ENCODE peak calls at places on chromosomes 13 and 19, in five cellular contexts. One of them, this sample, is unnamed.

GRCh38 chr19:14556662-14557188 is 15.1 kb downstream of the NDUFB7 start:
- DNase-seq in foreskin fibroblast: peak
- DNase-seq in fibroblast of mammary gland: peak
- DNase-seq in pancreas: peak
- DNase-seq in lower leg skin: no peak
- DNase-seq in this sample: peak

GRCh38 chr19:18846862-18847515 is 15.2 kb downstream of the UPF1 start:
- DNase-seq in foreskin fibroblast: peak
- DNase-seq in fibroblast of mammary gland: peak
- DNase-seq in pancreas: peak
- DNase-seq in lower leg skin: peak
- DNase-seq in this sample: peak

GRCh38 chr13:48790996-48791395 is 137.3 kb downstream of the CYSLTR2 start:
- DNase-seq in foreskin fibroblast: no peak
- DNase-seq in fibroblast of mammary gland: no peak
- DNase-seq in pancreas: no peak
- DNase-seq in lower leg skin: no peak
- DNase-seq in this sample: no peak

GRCh38 chr13:93984876-93985275 is 494.6 kb downstream of the DCT start:
- DNase-seq in foreskin fibroblast: no peak
- DNase-seq in fibroblast of mammary gland: no peak
- DNase-seq in pancreas: no peak
- DNase-seq in lower leg skin: no peak
- DNase-seq in this sample: no peak

GRCh38 chr13:99265823-99266426 is 7.7 kb upstream of the GPR18 start:
- DNase-seq in foreskin fibroblast: peak
- DNase-seq in fibroblast of mammary gland: peak
- DNase-seq in pancreas: no peak
- DNase-seq in lower leg skin: no peak
- DNase-seq in this sample: peak

GRCh38 chr13:24511824-24512207 is 762 bp downstream of the PARP4 start:
- DNase-seq in foreskin fibroblast: no peak
- DNase-seq in fibroblast of mammary gland: no peak
- DNase-seq in pancreas: no peak
- DNase-seq in lower leg skin: peak
- DNase-seq in this sample: no peak

GRCh38 chr13:83221256-83221655 is 661.0 kb downstream of the SLITRK1 start:
- DNase-seq in foreskin fibroblast: peak
- DNase-seq in fibroblast of mammary gland: peak
- DNase-seq in pancreas: no peak
- DNase-seq in lower leg skin: no peak
- DNase-seq in this sample: peak

GRCh38 chr13:36086117-36086516 is 45.1 kb downstream of the DCLK1 start:
- DNase-seq in foreskin fibroblast: no peak
- DNase-seq in fibroblast of mammary gland: no peak
- DNase-seq in pancreas: no peak
- DNase-seq in lower leg skin: no peak
- DNase-seq in this sample: no peak

GRCh38 chr13:27774651-27775050 is 17.6 kb upstream of the GSX1 start:
- DNase-seq in foreskin fibroblast: no peak
- DNase-seq in fibroblast of mammary gland: no peak
- DNase-seq in pancreas: no peak
- DNase-seq in lower leg skin: no peak
- DNase-seq in this sample: no peak

GRCh38 chr19:397941-398706 is 10.8 kb downstream of the C2CD4C start:
- DNase-seq in foreskin fibroblast: no peak
- DNase-seq in fibroblast of mammary gland: no peak
- DNase-seq in pancreas: peak
- DNase-seq in lower leg skin: no peak
- DNase-seq in this sample: no peak

GRCh38 chr19:39795001-39795400 is 16.3 kb downstream of the LEUTX start:
- DNase-seq in foreskin fibroblast: no peak
- DNase-seq in fibroblast of mammary gland: no peak
- DNase-seq in pancreas: no peak
- DNase-seq in lower leg skin: no peak
- DNase-seq in this sample: no peak

GRCh38 chr13:113926951-113927660 is 46.8 kb downstream of the C13orf46 start:
- DNase-seq in foreskin fibroblast: peak
- DNase-seq in fibroblast of mammary gland: no peak
- DNase-seq in pancreas: peak
- DNase-seq in lower leg skin: no peak
- DNase-seq in this sample: no peak

GRCh38 chr13:100506600-100507422 is 81.8 kb downstream of the GGACT start:
- DNase-seq in foreskin fibroblast: peak
- DNase-seq in fibroblast of mammary gland: peak
- DNase-seq in pancreas: no peak
- DNase-seq in lower leg skin: no peak
- DNase-seq in this sample: no peak

GRCh38 chr13:26867451-26868067 is 107.0 kb upstream of the GPR12 start:
- DNase-seq in foreskin fibroblast: peak
- DNase-seq in fibroblast of mammary gland: peak
- DNase-seq in pancreas: peak
- DNase-seq in lower leg skin: no peak
- DNase-seq in this sample: peak

GRCh38 chr13:81446441-81446840 is 1105.5 kb upstream of the SPRY2 start:
- DNase-seq in foreskin fibroblast: no peak
- DNase-seq in fibroblast of mammary gland: no peak
- DNase-seq in pancreas: no peak
- DNase-seq in lower leg skin: no peak
- DNase-seq in this sample: peak

GRCh38 chr13:27967736-27968315 is 1.3 kb downstream of the CDX2 start:
- DNase-seq in foreskin fibroblast: no peak
- DNase-seq in fibroblast of mammary gland: no peak
- DNase-seq in pancreas: peak
- DNase-seq in lower leg skin: no peak
- DNase-seq in this sample: no peak

GRCh38 chr19:48874309-48875135 is 2.3 kb downstream of the PPP1R15A start:
- DNase-seq in foreskin fibroblast: peak
- DNase-seq in fibroblast of mammary gland: peak
- DNase-seq in pancreas: no peak
- DNase-seq in lower leg skin: no peak
- DNase-seq in this sample: peak

GRCh38 chr19:35710784-35711723 is 6.7 kb downstream of the ZBTB32 start:
- DNase-seq in foreskin fibroblast: no peak
- DNase-seq in fibroblast of mammary gland: peak
- DNase-seq in pancreas: no peak
- DNase-seq in lower leg skin: no peak
- DNase-seq in this sample: no peak

GRCh38 chr13:53285896-53286430 is 257.4 kb downstream of the OLFM4 start:
- DNase-seq in foreskin fibroblast: no peak
- DNase-seq in fibroblast of mammary gland: no peak
- DNase-seq in pancreas: no peak
- DNase-seq in lower leg skin: no peak
- DNase-seq in this sample: no peak

GRCh38 chr19:28737021-28737525 is 475.9 kb downstream of the UQCRFS1 start:
- DNase-seq in foreskin fibroblast: peak
- DNase-seq in fibroblast of mammary gland: peak
- DNase-seq in pancreas: peak
- DNase-seq in lower leg skin: no peak
- DNase-seq in this sample: peak

GRCh38 chr19:1183543-1184172 is 9.6 kb upstream of the SBNO2 start:
- DNase-seq in foreskin fibroblast: no peak
- DNase-seq in fibroblast of mammary gland: no peak
- DNase-seq in pancreas: no peak
- DNase-seq in lower leg skin: no peak
- DNase-seq in this sample: peak

GRCh38 chr19:6125571-6125989 is 9.9 kb upstream of the ACSBG2 start:
- DNase-seq in foreskin fibroblast: peak
- DNase-seq in fibroblast of mammary gland: peak
- DNase-seq in pancreas: peak
- DNase-seq in lower leg skin: peak
- DNase-seq in this sample: peak

GRCh38 chr19:6127716-6128335 is 7.6 kb upstream of the ACSBG2 start:
- DNase-seq in foreskin fibroblast: peak
- DNase-seq in fibroblast of mammary gland: peak
- DNase-seq in pancreas: no peak
- DNase-seq in lower leg skin: no peak
- DNase-seq in this sample: no peak

DNA sequence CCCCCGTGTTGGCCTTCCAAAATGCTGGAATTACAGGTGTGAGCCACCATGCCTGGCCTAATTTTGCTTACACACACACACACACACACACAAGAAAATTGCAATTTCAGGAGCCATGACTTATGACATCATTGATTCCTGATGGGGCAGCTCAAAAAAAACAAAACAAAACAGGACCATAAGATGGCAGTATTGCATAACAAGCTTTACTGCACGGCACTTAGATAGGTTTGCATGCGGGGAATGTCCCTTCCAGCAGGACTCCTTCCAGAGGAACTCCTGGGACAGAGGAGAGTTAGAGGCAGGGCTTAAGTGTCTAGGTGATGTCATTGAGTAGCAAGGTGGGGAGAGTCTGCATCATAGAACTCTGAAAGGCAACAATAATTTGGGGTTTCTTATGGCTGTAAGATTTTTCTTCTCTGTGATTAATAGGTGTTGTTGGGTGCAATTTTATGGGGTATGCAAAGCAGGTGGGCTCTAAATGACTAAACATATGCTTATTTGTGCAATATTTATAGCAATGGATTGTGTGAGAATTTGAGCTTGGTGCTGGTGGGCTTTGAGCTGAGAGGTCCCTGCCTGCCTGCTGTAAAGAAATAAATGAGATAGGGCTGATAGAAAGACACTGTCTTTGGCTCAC is 9.0 kb upstream of the ACSBG2 start:
- DNase-seq in foreskin fibroblast: peak
- DNase-seq in fibroblast of mammary gland: peak
- DNase-seq in pancreas: no peak
- DNase-seq in lower leg skin: no peak
- DNase-seq in this sample: peak
- TF ChIP-seq CTCF in foreskin fibroblast: no peak
- TF ChIP-seq CTCF in fibroblast of mammary gland: peak
- TF ChIP-seq CTCF in pancreas: no peak
- TF ChIP-seq CTCF in lower leg skin: no peak
- TF ChIP-seq CTCF in this sample: peak

DNA sequence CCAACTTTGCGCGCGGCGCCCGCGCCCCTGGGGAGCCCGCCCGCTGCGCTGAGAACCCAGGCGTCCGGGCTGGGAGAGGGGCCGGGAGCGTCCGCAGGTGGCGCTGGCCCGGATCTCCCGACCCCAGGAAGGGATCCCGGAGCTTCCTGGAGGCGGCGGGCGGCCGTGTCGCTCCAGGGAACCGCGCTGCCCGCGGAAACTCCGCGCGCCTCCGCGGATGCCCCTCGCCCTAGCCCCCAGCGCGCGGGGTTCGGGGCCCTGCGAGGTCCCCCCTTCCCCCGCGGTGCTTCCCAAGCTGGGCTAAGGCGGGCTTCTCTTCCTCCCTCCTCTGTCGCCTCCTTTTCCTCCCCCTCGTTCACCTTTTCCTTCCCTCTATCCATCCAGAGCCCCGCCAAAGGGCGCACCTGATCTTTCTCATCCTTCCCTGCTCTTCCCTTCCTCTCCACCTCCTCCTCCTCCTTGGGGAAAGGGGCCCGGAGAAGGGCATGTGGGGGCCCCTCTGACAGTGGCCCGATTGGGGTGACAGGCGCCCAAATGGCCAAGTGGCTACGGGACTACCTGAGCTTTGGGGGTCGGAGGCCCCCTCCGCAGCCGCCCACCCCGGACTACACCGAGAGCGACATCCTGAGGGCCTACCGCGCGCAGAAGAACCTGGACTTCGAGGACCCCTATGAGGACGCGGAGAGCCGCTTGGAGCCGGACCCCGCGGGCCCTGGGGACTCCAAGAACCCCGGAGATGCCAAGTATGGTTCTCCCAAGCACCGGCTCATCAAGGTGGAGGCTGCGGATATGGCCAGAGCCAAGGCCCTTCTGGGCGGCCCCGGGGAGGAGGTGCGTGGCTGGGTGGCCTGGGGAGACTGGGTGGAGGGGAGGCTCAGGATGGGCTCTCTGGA is 710 bp downstream of the SHD start:
- DNase-seq in foreskin fibroblast: no peak
- DNase-seq in fibroblast of mammary gland: no peak
- DNase-seq in pancreas: no peak
- DNase-seq in lower leg skin: no peak
- DNase-seq in this sample: no peak
- H3K4me3 ChIP-seq in foreskin fibroblast: no peak
- H3K4me3 ChIP-seq in fibroblast of mammary gland: no peak
- H3K4me3 ChIP-seq in pancreas: no peak
- H3K4me3 ChIP-seq in lower leg skin: no peak
- H3K4me3 ChIP-seq in this sample: no peak

DNA sequence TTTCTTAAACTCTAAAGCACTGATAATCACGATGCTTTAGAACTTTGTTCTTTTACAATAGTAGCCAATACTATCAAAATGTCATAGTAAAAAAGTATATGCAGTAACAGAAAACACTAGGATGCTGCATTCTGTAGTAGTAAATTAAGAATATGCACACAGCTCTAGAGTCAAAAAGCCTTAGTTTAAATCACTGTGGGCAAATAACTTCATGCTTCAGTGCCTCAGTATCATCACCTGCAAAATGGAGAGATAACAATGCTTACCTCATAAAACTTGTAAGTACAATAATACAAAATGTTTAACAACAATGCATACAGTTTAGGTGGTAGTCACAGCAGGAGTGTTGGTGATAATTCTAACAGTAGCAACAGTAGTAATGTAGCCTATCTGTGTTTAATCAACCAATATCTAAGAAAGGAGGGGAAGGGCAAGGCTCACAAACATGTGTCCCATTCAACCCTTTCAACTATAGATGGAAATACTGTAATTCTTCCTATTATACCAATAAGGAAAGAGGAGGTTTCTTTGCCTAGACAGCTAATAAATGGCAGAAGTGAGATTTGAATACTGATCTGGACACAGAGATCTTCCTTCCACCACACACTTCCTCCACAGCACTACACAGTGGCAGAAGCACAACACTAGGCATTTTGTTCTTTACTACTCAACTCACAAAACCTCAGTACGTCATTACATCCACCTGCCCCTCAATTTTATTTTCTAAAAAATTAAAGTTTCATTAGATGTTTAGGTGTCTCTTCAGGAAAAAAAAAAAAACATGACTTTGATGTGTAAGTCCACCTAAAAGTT is 4.6 kb downstream of the RBM26 start:
- DNase-seq in foreskin fibroblast: no peak
- DNase-seq in fibroblast of mammary gland: no peak
- DNase-seq in pancreas: no peak
- DNase-seq in lower leg skin: no peak
- DNase-seq in this sample: no peak
- TF ChIP-seq CTCF in foreskin fibroblast: no peak
- TF ChIP-seq CTCF in fibroblast of mammary gland: no peak
- TF ChIP-seq CTCF in pancreas: no peak
- TF ChIP-seq CTCF in lower leg skin: no peak
- TF ChIP-seq CTCF in this sample: no peak

DNA sequence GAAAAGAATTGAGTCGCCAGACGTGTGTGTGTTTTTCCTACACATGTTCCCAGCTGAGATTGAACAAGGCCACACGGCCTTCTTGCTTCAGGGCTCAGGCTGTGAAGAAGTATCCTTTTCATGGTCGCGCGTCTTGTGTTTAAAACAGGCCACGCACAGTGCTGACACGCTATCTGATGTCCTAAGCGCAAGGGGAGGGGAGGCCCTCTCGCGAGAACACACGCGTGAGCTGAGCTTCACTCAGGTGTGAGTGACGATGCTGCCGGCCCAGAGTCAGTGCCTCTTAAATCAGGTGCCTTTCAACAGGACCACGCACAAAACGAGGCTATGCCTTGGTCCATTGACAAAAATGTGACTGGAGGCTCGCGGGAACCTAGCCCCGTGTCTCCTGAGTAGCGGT is 103.7 kb downstream of the TEX29 start:
- DNase-seq in foreskin fibroblast: no peak
- DNase-seq in fibroblast of mammary gland: no peak
- DNase-seq in pancreas: no peak
- DNase-seq in lower leg skin: no peak
- DNase-seq in this sample: no peak
- H3K4me3 ChIP-seq in foreskin fibroblast: no peak
- H3K4me3 ChIP-seq in fibroblast of mammary gland: no peak
- H3K4me3 ChIP-seq in pancreas: no peak
- H3K4me3 ChIP-seq in lower leg skin: no peak
- H3K4me3 ChIP-seq in this sample: no peak

This sample was measured in epithelial cell of esophagus.